ENCODE peak calls at places on chromosome 1, in nine cellular contexts. One of them, this sample, is unnamed.

GRCh38 chr1:171366099-171366498 is 52.1 kb downstream of the FMO4 start:
- DNase-seq in iPS DF 6.9: no peak
- DNase-seq in body of pancreas: no peak
- DNase-seq in mesendoderm: no peak
- DNase-seq in CD8-positive, alpha-beta T cell: no peak
- DNase-seq in IMR-90: no peak
- DNase-seq in CD4-positive, CD25-positive, alpha-beta regulatory T cell: no peak
- DNase-seq in uterus: no peak
- DNase-seq in CD8-positive, alpha-beta memory T cell: no peak
- DNase-seq in this sample: no peak

GRCh38 chr1:219171192-219171935 is 2.3 kb upstream of the LYPLAL1 start:
- DNase-seq in iPS DF 6.9: no peak
- DNase-seq in body of pancreas: no peak
- DNase-seq in mesendoderm: no peak
- DNase-seq in CD8-positive, alpha-beta T cell: no peak
- DNase-seq in IMR-90: peak; percentile 24
- DNase-seq in CD4-positive, CD25-positive, alpha-beta regulatory T cell: no peak
- DNase-seq in uterus: no peak
- DNase-seq in CD8-positive, alpha-beta memory T cell: no peak
- DNase-seq in this sample: no peak

GRCh38 chr1:226722901-226723639 is 16.0 kb downstream of the ITPKB start:
- DNase-seq in iPS DF 6.9: no peak
- DNase-seq in body of pancreas: no peak
- DNase-seq in mesendoderm: no peak
- DNase-seq in CD8-positive, alpha-beta T cell: peak; percentile 29
- DNase-seq in IMR-90: no peak
- DNase-seq in CD4-positive, CD25-positive, alpha-beta regulatory T cell: no peak
- DNase-seq in uterus: peak; percentile 30
- DNase-seq in CD8-positive, alpha-beta memory T cell: no peak
- DNase-seq in this sample: no peak

GRCh38 chr1:152880907-152881306 is 2.8 kb downstream of the SMCP start:
- DNase-seq in iPS DF 6.9: no peak
- DNase-seq in body of pancreas: no peak
- DNase-seq in mesendoderm: no peak
- DNase-seq in CD8-positive, alpha-beta T cell: no peak
- DNase-seq in IMR-90: no peak
- DNase-seq in CD4-positive, CD25-positive, alpha-beta regulatory T cell: no peak
- DNase-seq in uterus: no peak
- DNase-seq in CD8-positive, alpha-beta memory T cell: no peak
- DNase-seq in this sample: peak; percentile 60

GRCh38 chr1:206544562-206545257 is 37.4 kb downstream of the RASSF5 start:
- DNase-seq in iPS DF 6.9: peak; percentile 79
- DNase-seq in body of pancreas: peak; percentile 72
- DNase-seq in mesendoderm: peak; percentile 88
- DNase-seq in CD8-positive, alpha-beta T cell: peak; percentile 89
- DNase-seq in IMR-90: peak; percentile 31
- DNase-seq in CD4-positive, CD25-positive, alpha-beta regulatory T cell: peak; percentile 74
- DNase-seq in uterus: peak; percentile 66
- DNase-seq in CD8-positive, alpha-beta memory T cell: peak; percentile 75
- DNase-seq in this sample: peak; percentile 52

GRCh38 chr1:53015508-53015860 is 46.5 kb upstream of the PODN start:
- DNase-seq in iPS DF 6.9: no peak
- DNase-seq in body of pancreas: no peak
- DNase-seq in mesendoderm: no peak
- DNase-seq in CD8-positive, alpha-beta T cell: no peak
- DNase-seq in IMR-90: no peak
- DNase-seq in CD4-positive, CD25-positive, alpha-beta regulatory T cell: no peak
- DNase-seq in uterus: no peak
- DNase-seq in CD8-positive, alpha-beta memory T cell: no peak
- DNase-seq in this sample: no peak

GRCh38 chr1:109478806-109479205 is 4.9 kb upstream of the ATXN7L2 start:
- DNase-seq in iPS DF 6.9: no peak
- DNase-seq in body of pancreas: peak; percentile 49
- DNase-seq in mesendoderm: peak; percentile 44
- DNase-seq in CD8-positive, alpha-beta T cell: peak; percentile 40
- DNase-seq in IMR-90: no peak
- DNase-seq in CD4-positive, CD25-positive, alpha-beta regulatory T cell: peak; percentile 40
- DNase-seq in uterus: no peak
- DNase-seq in CD8-positive, alpha-beta memory T cell: no peak
- DNase-seq in this sample: no peak

GRCh38 chr1:91883470-91883869 is 2.5 kb downstream of the TGFBR3 start:
- DNase-seq in iPS DF 6.9: no peak
- DNase-seq in body of pancreas: no peak
- DNase-seq in mesendoderm: no peak
- DNase-seq in CD8-positive, alpha-beta T cell: no peak
- DNase-seq in IMR-90: peak; percentile 62
- DNase-seq in CD4-positive, CD25-positive, alpha-beta regulatory T cell: peak; percentile 39
- DNase-seq in uterus: no peak
- DNase-seq in CD8-positive, alpha-beta memory T cell: no peak
- DNase-seq in this sample: no peak

GRCh38 chr1:212514056-212514614 is 81.4 kb downstream of the NENF start:
- DNase-seq in iPS DF 6.9: no peak
- DNase-seq in body of pancreas: peak; percentile 68
- DNase-seq in mesendoderm: peak; percentile 84
- DNase-seq in CD8-positive, alpha-beta T cell: peak; percentile 8
- DNase-seq in IMR-90: peak; percentile 65
- DNase-seq in CD4-positive, CD25-positive, alpha-beta regulatory T cell: no peak
- DNase-seq in uterus: no peak
- DNase-seq in CD8-positive, alpha-beta memory T cell: no peak
- DNase-seq in this sample: no peak

GRCh38 chr1:51567653-51568052 is 48.6 kb upstream of the EPS15 start:
- DNase-seq in iPS DF 6.9: no peak
- DNase-seq in body of pancreas: no peak
- DNase-seq in mesendoderm: no peak
- DNase-seq in CD8-positive, alpha-beta T cell: no peak
- DNase-seq in IMR-90: peak; percentile 89
- DNase-seq in CD4-positive, CD25-positive, alpha-beta regulatory T cell: no peak
- DNase-seq in uterus: no peak
- DNase-seq in CD8-positive, alpha-beta memory T cell: no peak
- DNase-seq in this sample: no peak

GRCh38 chr1:234893725-234894630 is 234.7 kb downstream of the TOMM20 start:
- DNase-seq in iPS DF 6.9: no peak
- DNase-seq in body of pancreas: peak; percentile 75
- DNase-seq in mesendoderm: no peak
- DNase-seq in CD8-positive, alpha-beta T cell: no peak
- DNase-seq in IMR-90: peak; percentile 80
- DNase-seq in CD4-positive, CD25-positive, alpha-beta regulatory T cell: no peak
- DNase-seq in uterus: no peak
- DNase-seq in CD8-positive, alpha-beta memory T cell: no peak
- DNase-seq in this sample: no peak

GRCh38 chr1:214946615-214947014 is 135.9 kb upstream of the KCNK2 start:
- DNase-seq in iPS DF 6.9: no peak
- DNase-seq in body of pancreas: no peak
- DNase-seq in mesendoderm: no peak
- DNase-seq in CD8-positive, alpha-beta T cell: no peak
- DNase-seq in IMR-90: no peak
- DNase-seq in CD4-positive, CD25-positive, alpha-beta regulatory T cell: no peak
- DNase-seq in uterus: no peak
- DNase-seq in CD8-positive, alpha-beta memory T cell: no peak
- DNase-seq in this sample: no peak

GRCh38 chr1:23718482-23718881 is 24.8 kb upstream of the ELOA start:
- DNase-seq in iPS DF 6.9: peak; percentile 82
- DNase-seq in body of pancreas: peak; percentile 20
- DNase-seq in mesendoderm: peak; percentile 94
- DNase-seq in CD8-positive, alpha-beta T cell: no peak
- DNase-seq in IMR-90: peak; percentile 50
- DNase-seq in CD4-positive, CD25-positive, alpha-beta regulatory T cell: no peak
- DNase-seq in uterus: no peak
- DNase-seq in CD8-positive, alpha-beta memory T cell: no peak
- DNase-seq in this sample: no peak

GRCh38 chr1:9242338-9242969 is 7.9 kb downstream of the H6PD start:
- DNase-seq in iPS DF 6.9: no peak
- DNase-seq in body of pancreas: peak; percentile 95
- DNase-seq in mesendoderm: no peak
- DNase-seq in CD8-positive, alpha-beta T cell: no peak
- DNase-seq in IMR-90: no peak
- DNase-seq in CD4-positive, CD25-positive, alpha-beta regulatory T cell: no peak
- DNase-seq in uterus: peak; percentile 75
- DNase-seq in CD8-positive, alpha-beta memory T cell: no peak
- DNase-seq in this sample: no peak

GRCh38 chr1:205248793-205249601 is 21.3 kb downstream of the TMCC2 start:
- DNase-seq in iPS DF 6.9: no peak
- DNase-seq in body of pancreas: peak; percentile 83
- DNase-seq in mesendoderm: no peak
- DNase-seq in CD8-positive, alpha-beta T cell: no peak
- DNase-seq in IMR-90: peak; percentile 75
- DNase-seq in CD4-positive, CD25-positive, alpha-beta regulatory T cell: no peak
- DNase-seq in uterus: peak; percentile 90
- DNase-seq in CD8-positive, alpha-beta memory T cell: no peak
- DNase-seq in this sample: no peak

GRCh38 chr1:147246044-147246690 is 3.7 kb downstream of the CHD1L start:
- DNase-seq in iPS DF 6.9: no peak
- DNase-seq in body of pancreas: no peak
- DNase-seq in mesendoderm: no peak
- DNase-seq in CD8-positive, alpha-beta T cell: no peak
- DNase-seq in IMR-90: peak; percentile 50
- DNase-seq in CD4-positive, CD25-positive, alpha-beta regulatory T cell: no peak
- DNase-seq in uterus: no peak
- DNase-seq in CD8-positive, alpha-beta memory T cell: no peak
- DNase-seq in this sample: no peak

GRCh38 chr1:147245586-147246021 is 3.1 kb downstream of the CHD1L start:
- DNase-seq in iPS DF 6.9: no peak
- DNase-seq in body of pancreas: no peak
- DNase-seq in mesendoderm: no peak
- DNase-seq in CD8-positive, alpha-beta T cell: no peak
- DNase-seq in IMR-90: no peak
- DNase-seq in CD4-positive, CD25-positive, alpha-beta regulatory T cell: no peak
- DNase-seq in uterus: no peak
- DNase-seq in CD8-positive, alpha-beta memory T cell: no peak
- DNase-seq in this sample: no peak

GRCh38 chr1:147245129-147245528 is 2.6 kb downstream of the CHD1L start:
- DNase-seq in iPS DF 6.9: no peak
- DNase-seq in body of pancreas: no peak
- DNase-seq in mesendoderm: peak; percentile 45
- DNase-seq in CD8-positive, alpha-beta T cell: no peak
- DNase-seq in IMR-90: no peak
- DNase-seq in CD4-positive, CD25-positive, alpha-beta regulatory T cell: no peak
- DNase-seq in uterus: no peak
- DNase-seq in CD8-positive, alpha-beta memory T cell: no peak
- DNase-seq in this sample: no peak

GRCh38 chr1:147247656-147248238 is 5.3 kb downstream of the CHD1L start:
- DNase-seq in iPS DF 6.9: no peak
- DNase-seq in body of pancreas: no peak
- DNase-seq in mesendoderm: peak; percentile 35
- DNase-seq in CD8-positive, alpha-beta T cell: no peak
- DNase-seq in IMR-90: no peak
- DNase-seq in CD4-positive, CD25-positive, alpha-beta regulatory T cell: no peak
- DNase-seq in uterus: no peak
- DNase-seq in CD8-positive, alpha-beta memory T cell: no peak
- DNase-seq in this sample: no peak

GRCh38 chr1:147246910-147247655 is 4.6 kb downstream of the CHD1L start:
- DNase-seq in iPS DF 6.9: no peak
- DNase-seq in body of pancreas: no peak
- DNase-seq in mesendoderm: peak; percentile 25
- DNase-seq in CD8-positive, alpha-beta T cell: no peak
- DNase-seq in IMR-90: no peak
- DNase-seq in CD4-positive, CD25-positive, alpha-beta regulatory T cell: no peak
- DNase-seq in uterus: no peak
- DNase-seq in CD8-positive, alpha-beta memory T cell: no peak
- DNase-seq in this sample: no peak
- H3K4me3 ChIP-seq in iPS DF 6.9: no peak overlapping the region
- H3K4me3 ChIP-seq in body of pancreas: no peak overlapping the region
- H3K4me3 ChIP-seq in mesendoderm: no peak overlapping the region
- H3K4me3 ChIP-seq in CD8-positive, alpha-beta T cell: no peak overlapping the region
- H3K4me3 ChIP-seq in IMR-90: no peak overlapping the region
- H3K4me3 ChIP-seq in CD4-positive, CD25-positive, alpha-beta regulatory T cell: no peak overlapping the region
- H3K4me3 ChIP-seq in uterus: no peak overlapping the region
- H3K4me3 ChIP-seq in CD8-positive, alpha-beta memory T cell: no peak overlapping the region
- H3K4me3 ChIP-seq in this sample: no peak overlapping the region

DNA sequence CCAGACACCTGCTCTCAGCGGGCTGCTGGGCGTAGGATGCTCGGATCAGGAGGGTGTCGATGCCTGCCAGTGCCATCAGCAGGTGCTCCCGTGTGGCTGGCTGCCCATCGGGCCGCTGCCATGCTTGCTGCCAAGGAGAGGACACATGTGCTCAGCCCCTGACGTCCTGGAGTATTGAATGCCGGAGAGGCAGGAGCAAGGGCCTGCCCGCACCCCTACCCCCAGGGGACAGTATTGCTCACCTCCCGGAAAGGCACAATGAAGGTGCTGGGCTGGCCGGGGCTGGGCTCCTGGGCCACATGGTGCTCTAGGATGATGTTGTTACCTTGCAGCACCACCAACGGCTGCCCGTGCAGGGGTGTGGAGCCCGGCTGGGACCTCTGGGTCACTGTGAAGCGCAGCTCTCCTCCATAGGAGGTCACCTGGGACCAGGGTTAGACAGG is 61.5 kb downstream of the HSPG2 start:
- DNase-seq in iPS DF 6.9: no peak
- DNase-seq in body of pancreas: no peak
- DNase-seq in mesendoderm: no peak
- DNase-seq in CD8-positive, alpha-beta T cell: no peak
- DNase-seq in IMR-90: no peak
- DNase-seq in CD4-positive, CD25-positive, alpha-beta regulatory T cell: no peak
- DNase-seq in uterus: no peak
- DNase-seq in CD8-positive, alpha-beta memory T cell: no peak
- DNase-seq in this sample: no peak
- H3K36me3 ChIP-seq in iPS DF 6.9: peaks cover 59% of the 10 kb centered on the region
- H3K36me3 ChIP-seq in body of pancreas: peaks cover 7% of the 10 kb centered on the region
- H3K36me3 ChIP-seq in mesendoderm: peaks cover 6% of the 10 kb centered on the region
- H3K36me3 ChIP-seq in CD8-positive, alpha-beta T cell: no peaks in the 10 kb centered on the region
- H3K36me3 ChIP-seq in IMR-90: peaks cover 81% of the 10 kb centered on the region
- H3K36me3 ChIP-seq in CD4-positive, CD25-positive, alpha-beta regulatory T cell: no peaks in the 10 kb centered on the region
- H3K36me3 ChIP-seq in uterus: no peaks in the 10 kb centered on the region
- H3K36me3 ChIP-seq in CD8-positive, alpha-beta memory T cell: no peaks in the 10 kb centered on the region
- H3K36me3 ChIP-seq in this sample: no peaks in the 10 kb centered on the region

DNA sequence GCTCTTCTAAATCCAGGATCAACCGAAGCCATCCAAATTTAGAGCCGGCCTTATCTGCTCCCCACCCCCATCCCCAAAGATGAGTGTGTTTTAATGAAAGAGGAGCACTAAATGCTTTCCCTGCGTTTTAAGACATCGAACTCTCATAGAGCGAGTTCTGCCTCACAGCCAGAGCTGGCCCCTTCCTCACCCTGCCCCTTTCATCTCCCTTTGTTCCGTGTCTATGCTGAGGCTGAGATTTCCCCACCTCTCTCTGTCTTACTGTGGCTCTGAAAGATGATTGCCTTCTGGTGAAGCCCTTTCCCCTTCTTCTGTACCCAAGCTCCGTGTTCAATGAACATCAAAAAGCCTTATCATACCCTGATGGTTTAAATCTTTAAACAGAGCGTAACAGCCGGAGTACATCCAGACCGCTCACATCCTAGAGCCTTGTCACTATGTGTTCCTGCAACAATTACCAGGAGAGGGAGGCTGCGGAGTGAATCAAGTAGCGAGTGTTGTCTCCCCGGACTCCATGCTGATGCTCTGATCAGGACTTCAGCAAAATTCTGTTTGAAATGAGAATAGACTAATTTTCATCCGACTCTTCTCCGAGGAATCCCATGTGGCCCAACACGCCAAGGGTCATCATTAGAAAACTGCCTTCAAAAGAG is 110.2 kb downstream of the ZNF326 start:
- DNase-seq in iPS DF 6.9: no peak
- DNase-seq in body of pancreas: no peak
- DNase-seq in mesendoderm: no peak
- DNase-seq in CD8-positive, alpha-beta T cell: no peak
- DNase-seq in IMR-90: no peak
- DNase-seq in CD4-positive, CD25-positive, alpha-beta regulatory T cell: no peak
- DNase-seq in uterus: no peak
- DNase-seq in CD8-positive, alpha-beta memory T cell: no peak
- DNase-seq in this sample: no peak
- H3K27me3 ChIP-seq in iPS DF 6.9: no peaks in the 10 kb centered on the region
- H3K27me3 ChIP-seq in body of pancreas: no peaks in the 10 kb centered on the region
- H3K27me3 ChIP-seq in mesendoderm: no peaks in the 10 kb centered on the region
- H3K27me3 ChIP-seq in CD8-positive, alpha-beta T cell: no peaks in the 10 kb centered on the region
- H3K27me3 ChIP-seq in IMR-90: peaks cover 16% of the 10 kb centered on the region
- H3K27me3 ChIP-seq in CD4-positive, CD25-positive, alpha-beta regulatory T cell: peaks cover 5% of the 10 kb centered on the region
- H3K27me3 ChIP-seq in uterus: no peaks in the 10 kb centered on the region
- H3K27me3 ChIP-seq in CD8-positive, alpha-beta memory T cell: peaks cover 4% of the 10 kb centered on the region
- H3K27me3 ChIP-seq in this sample: no peaks in the 10 kb centered on the region

GRCh38 chr1:243851765-243852164 is 1.7 kb upstream of the AKT3 start:
- DNase-seq in iPS DF 6.9: no peak
- DNase-seq in body of pancreas: no peak
- DNase-seq in mesendoderm: no peak
- DNase-seq in CD8-positive, alpha-beta T cell: no peak
- DNase-seq in IMR-90: no peak
- DNase-seq in CD4-positive, CD25-positive, alpha-beta regulatory T cell: no peak
- DNase-seq in uterus: no peak
- DNase-seq in CD8-positive, alpha-beta memory T cell: no peak
- DNase-seq in this sample: no peak
- H3K4me3 ChIP-seq in iPS DF 6.9: no peak overlapping the region
- H3K4me3 ChIP-seq in body of pancreas: no peak overlapping the region
- H3K4me3 ChIP-seq in mesendoderm: no peak overlapping the region
- H3K4me3 ChIP-seq in CD8-positive, alpha-beta T cell: no peak overlapping the region
- H3K4me3 ChIP-seq in IMR-90: no peak overlapping the region
- H3K4me3 ChIP-seq in CD4-positive, CD25-positive, alpha-beta regulatory T cell: peak overlapping the region; percentile 71
- H3K4me3 ChIP-seq in uterus: peak overlapping the region; percentile 83
- H3K4me3 ChIP-seq in CD8-positive, alpha-beta memory T cell: peak overlapping the region; percentile 80
- H3K4me3 ChIP-seq in this sample: peak overlapping the region; percentile 75

This sample was measured in GM06990.